ENCODE peak calls at places on chromosome 13, in five cellular contexts. One of them, this sample, is unnamed.
A peak's percentile ranks its signal among the peaks of the same experiment; 100 is the strongest.

GRCh38 chr13:111031531-111031961 is 83.6 kb upstream of the ARHGEF7 start:
- DNase-seq in cardiac muscle cell: no peak
- DNase-seq in cardiac fibroblast: peak; percentile 70
- DNase-seq in kidney epithelial cell: no peak
- DNase-seq in transverse colon: peak; percentile 17
- DNase-seq in this sample: peak; percentile 84

GRCh38 chr13:32695602-32696250 is 109.5 kb downstream of the PDS5B start:
- DNase-seq in cardiac muscle cell: no peak
- DNase-seq in cardiac fibroblast: no peak
- DNase-seq in kidney epithelial cell: no peak
- DNase-seq in transverse colon: no peak
- DNase-seq in this sample: no peak

GRCh38 chr13:20972731-20973130 is 70.2 kb upstream of the XPO4 start:
- DNase-seq in cardiac muscle cell: no peak
- DNase-seq in cardiac fibroblast: no peak
- DNase-seq in kidney epithelial cell: no peak
- DNase-seq in transverse colon: no peak
- DNase-seq in this sample: no peak

GRCh38 chr13:114128348-114128623 is 4.1 kb downstream of the RASA3 start:
- DNase-seq in cardiac muscle cell: no peak
- DNase-seq in cardiac fibroblast: no peak
- DNase-seq in kidney epithelial cell: no peak
- DNase-seq in transverse colon: no peak
- DNase-seq in this sample: no peak

GRCh38 chr13:109764474-109765292 is 21.7 kb downstream of the IRS2 start:
- DNase-seq in cardiac muscle cell: no peak
- DNase-seq in cardiac fibroblast: peak; percentile 43
- DNase-seq in kidney epithelial cell: no peak
- DNase-seq in transverse colon: no peak
- DNase-seq in this sample: no peak

GRCh38 chr13:102566513-102566912 is 30.3 kb upstream of the TPP2 start:
- DNase-seq in cardiac muscle cell: no peak
- DNase-seq in cardiac fibroblast: no peak
- DNase-seq in kidney epithelial cell: no peak
- DNase-seq in transverse colon: no peak
- DNase-seq in this sample: no peak

GRCh38 chr13:24203726-24204295 is 43.3 kb downstream of the SPATA13 start:
- DNase-seq in cardiac muscle cell: no peak
- DNase-seq in cardiac fibroblast: no peak
- DNase-seq in kidney epithelial cell: no peak
- DNase-seq in transverse colon: no peak
- DNase-seq in this sample: no peak

GRCh38 chr13:30982911-30983310 is 50.5 kb downstream of the TEX26 start:
- DNase-seq in cardiac muscle cell: no peak
- DNase-seq in cardiac fibroblast: no peak
- DNase-seq in kidney epithelial cell: no peak
- DNase-seq in transverse colon: no peak
- DNase-seq in this sample: no peak

GRCh38 chr13:33957497-33957905 is 139.6 kb downstream of the RFC3 start:
- DNase-seq in cardiac muscle cell: no peak
- DNase-seq in cardiac fibroblast: no peak
- DNase-seq in kidney epithelial cell: no peak
- DNase-seq in transverse colon: no peak
- DNase-seq in this sample: no peak

GRCh38 chr13:79155883-79156282 is 250.2 kb downstream of the RBM26 start:
- DNase-seq in cardiac muscle cell: no peak
- DNase-seq in cardiac fibroblast: no peak
- DNase-seq in kidney epithelial cell: no peak
- DNase-seq in transverse colon: no peak
- DNase-seq in this sample: no peak

GRCh38 chr13:113160983-113161382 is 2.5 kb downstream of the PROZ start:
- DNase-seq in cardiac muscle cell: no peak
- DNase-seq in cardiac fibroblast: no peak
- DNase-seq in kidney epithelial cell: no peak
- DNase-seq in transverse colon: no peak
- DNase-seq in this sample: no peak

GRCh38 chr13:58376775-58377174 is 745.2 kb downstream of the PCDH17 start:
- DNase-seq in cardiac muscle cell: no peak
- DNase-seq in cardiac fibroblast: no peak
- DNase-seq in kidney epithelial cell: no peak
- DNase-seq in transverse colon: no peak
- DNase-seq in this sample: no peak

GRCh38 chr13:98606296-98606695 is 29.4 kb upstream of the STK24 start:
- DNase-seq in cardiac muscle cell: no peak
- DNase-seq in cardiac fibroblast: no peak
- DNase-seq in kidney epithelial cell: no peak
- DNase-seq in transverse colon: no peak
- DNase-seq in this sample: no peak

GRCh38 chr13:89153941-89154340 is 1482.8 kb downstream of the SLITRK5 start:
- DNase-seq in cardiac muscle cell: no peak
- DNase-seq in cardiac fibroblast: no peak
- DNase-seq in kidney epithelial cell: no peak
- DNase-seq in transverse colon: no peak
- DNase-seq in this sample: no peak

GRCh38 chr13:38883783-38884182 is 106.8 kb downstream of the STOML3 start:
- DNase-seq in cardiac muscle cell: no peak
- DNase-seq in cardiac fibroblast: no peak
- DNase-seq in kidney epithelial cell: no peak
- DNase-seq in transverse colon: no peak
- DNase-seq in this sample: peak; percentile 49

GRCh38 chr13:33180009-33180804 is 105.3 kb downstream of the STARD13 start:
- DNase-seq in cardiac muscle cell: no peak
- DNase-seq in cardiac fibroblast: no peak
- DNase-seq in kidney epithelial cell: no peak
- DNase-seq in transverse colon: no peak
- DNase-seq in this sample: no peak

GRCh38 chr13:25169356-25169755 is 2.7 kb downstream of the AMER2 start:
- DNase-seq in cardiac muscle cell: no peak
- DNase-seq in cardiac fibroblast: no peak
- DNase-seq in kidney epithelial cell: no peak
- DNase-seq in transverse colon: no peak
- DNase-seq in this sample: no peak

GRCh38 chr13:88456155-88456554 is 785.0 kb downstream of the SLITRK5 start:
- DNase-seq in cardiac muscle cell: no peak
- DNase-seq in cardiac fibroblast: no peak
- DNase-seq in kidney epithelial cell: no peak
- DNase-seq in transverse colon: no peak
- DNase-seq in this sample: no peak

GRCh38 chr13:35179494-35179893 is 237.4 kb downstream of the NBEA start:
- DNase-seq in cardiac muscle cell: peak; percentile 2
- DNase-seq in cardiac fibroblast: peak; percentile 14
- DNase-seq in kidney epithelial cell: no peak
- DNase-seq in transverse colon: no peak
- DNase-seq in this sample: no peak

DNA sequence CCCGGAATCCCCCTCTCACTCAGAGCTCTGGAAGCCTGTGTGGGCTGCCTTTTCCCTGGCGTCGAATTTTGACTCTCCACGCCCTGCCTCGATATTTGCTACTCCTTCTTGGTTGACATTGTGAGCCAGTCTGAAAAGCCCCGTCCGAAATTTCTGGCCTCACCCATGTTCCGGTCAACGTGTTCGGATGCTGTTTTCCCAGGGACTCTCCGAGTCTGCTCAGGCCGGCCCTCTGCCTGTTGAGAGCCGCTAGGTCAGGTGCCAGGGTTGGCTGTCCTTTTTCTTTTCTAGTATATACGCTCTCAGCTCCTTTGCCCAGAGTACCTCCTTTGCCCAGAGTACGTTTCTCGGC is 6.8 kb upstream of the DGKH start:
- DNase-seq in cardiac muscle cell: peak; percentile 73
- DNase-seq in cardiac fibroblast: peak; percentile 80
- DNase-seq in kidney epithelial cell: no peak
- DNase-seq in transverse colon: peak; percentile 62
- DNase-seq in this sample: peak; percentile 70
- H3K4me3 ChIP-seq in cardiac muscle cell: peak overlapping the region; percentile 55
- H3K4me3 ChIP-seq in cardiac fibroblast: peak overlapping the region; percentile 89
- H3K4me3 ChIP-seq in kidney epithelial cell: peak overlapping the region; percentile 76
- H3K4me3 ChIP-seq in transverse colon: peak overlapping the region; percentile 91
- H3K4me3 ChIP-seq in this sample: peak overlapping the region; percentile 79

GRCh38 chr13:41345165-41345920 is 34.3 kb downstream of the NAA16 start:
- DNase-seq in cardiac muscle cell: no peak
- DNase-seq in cardiac fibroblast: no peak
- DNase-seq in kidney epithelial cell: no peak
- DNase-seq in transverse colon: no peak
- DNase-seq in this sample: no peak
- TF ChIP-seq CTCF in cardiac muscle cell: no peak
- TF ChIP-seq CTCF in cardiac fibroblast: no peak
- TF ChIP-seq CTCF in kidney epithelial cell: no peak
- TF ChIP-seq CTCF in transverse colon: no peak
- TF ChIP-seq CTCF in this sample: no peak

GRCh38 chr13:51844862-51845573 is at the start of gene TMEM272:
- DNase-seq in cardiac muscle cell: peak; percentile 65
- DNase-seq in cardiac fibroblast: peak; percentile 36
- DNase-seq in kidney epithelial cell: no peak
- DNase-seq in transverse colon: peak; percentile 48
- DNase-seq in this sample: peak; percentile 27
- H3K4me3 ChIP-seq in cardiac muscle cell: no peak within 1 kb of the TSS
- H3K4me3 ChIP-seq in cardiac fibroblast: no peak within 1 kb of the TSS
- H3K4me3 ChIP-seq in kidney epithelial cell: no peak within 1 kb of the TSS
- H3K4me3 ChIP-seq in transverse colon: no peak within 1 kb of the TSS
- H3K4me3 ChIP-seq in this sample: peak within 1 kb of the TSS; percentile 30

GRCh38 chr13:86976521-86977324 is 694.4 kb upstream of the SLITRK5 start:
- DNase-seq in cardiac muscle cell: no peak
- DNase-seq in cardiac fibroblast: no peak
- DNase-seq in kidney epithelial cell: no peak
- DNase-seq in transverse colon: no peak
- DNase-seq in this sample: no peak

GRCh38 chr13:86974251-86974994 is 696.7 kb upstream of the SLITRK5 start:
- DNase-seq in cardiac muscle cell: no peak
- DNase-seq in cardiac fibroblast: no peak
- DNase-seq in kidney epithelial cell: no peak
- DNase-seq in transverse colon: no peak
- DNase-seq in this sample: no peak

DNA sequence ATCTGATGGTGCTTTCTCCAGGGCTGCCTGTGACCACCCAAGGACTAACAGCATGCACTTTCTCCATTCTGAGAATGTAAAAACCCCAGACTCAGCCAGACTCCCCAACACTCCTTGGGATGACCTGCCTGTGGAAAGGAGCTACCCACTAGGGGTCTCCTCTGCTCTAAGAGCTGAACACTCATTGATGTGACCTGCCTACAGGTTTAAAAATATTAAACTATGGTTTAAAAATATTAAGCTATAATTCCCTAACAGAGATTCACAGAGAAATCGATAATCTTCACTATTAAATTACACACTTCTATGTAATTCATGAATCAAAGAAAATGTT is 696.2 kb upstream of the SLITRK5 start:
- DNase-seq in cardiac muscle cell: peak; percentile 2
- DNase-seq in cardiac fibroblast: no peak
- DNase-seq in kidney epithelial cell: no peak
- DNase-seq in transverse colon: no peak
- DNase-seq in this sample: no peak
- TF ChIP-seq CTCF in cardiac muscle cell: no peak
- TF ChIP-seq CTCF in cardiac fibroblast: no peak
- TF ChIP-seq CTCF in kidney epithelial cell: peak; percentile 15
- TF ChIP-seq CTCF in transverse colon: no peak
- TF ChIP-seq CTCF in this sample: peak; percentile 49

This sample was measured in brain microvascular endothelial cell.